ENCODE peak calls at places on chromosomes 16 and 17, in five cellular contexts. One of them, this sample, is unnamed.

GRCh38 chr16:4032768-4033167 is 83.5 kb downstream of the ADCY9 start:
- DNase-seq in colonic mucosa: peak; percentile 84
- DNase-seq in cardiac muscle cell: peak; percentile 16
- DNase-seq in lung: peak; percentile 46
- DNase-seq in osteoblast: peak; percentile 86
- DNase-seq in this sample: no peak

GRCh38 chr16:997440-998051 is 16.0 kb downstream of the SOX8 start:
- DNase-seq in colonic mucosa: no peak
- DNase-seq in cardiac muscle cell: peak; percentile 12
- DNase-seq in lung: peak; percentile 41
- DNase-seq in osteoblast: peak; percentile 96
- DNase-seq in this sample: peak; percentile 84

GRCh38 chr16:76676356-76676755 is 399.2 kb downstream of the CNTNAP4 start:
- DNase-seq in colonic mucosa: no peak
- DNase-seq in cardiac muscle cell: no peak
- DNase-seq in lung: no peak
- DNase-seq in osteoblast: no peak
- DNase-seq in this sample: no peak

GRCh38 chr17:69466905-69467630 is 52.6 kb downstream of the MAP2K6 start:
- DNase-seq in colonic mucosa: no peak
- DNase-seq in cardiac muscle cell: peak; percentile 58
- DNase-seq in lung: no peak
- DNase-seq in osteoblast: no peak
- DNase-seq in this sample: no peak

GRCh38 chr16:4477966-4478365 is 1.8 kb downstream of the HMOX2 start:
- DNase-seq in colonic mucosa: no peak
- DNase-seq in cardiac muscle cell: peak; percentile 57
- DNase-seq in lung: no peak
- DNase-seq in osteoblast: peak; percentile 93
- DNase-seq in this sample: no peak

GRCh38 chr17:77995146-77995852 is 36.8 kb downstream of the TNRC6C start:
- DNase-seq in colonic mucosa: no peak
- DNase-seq in cardiac muscle cell: no peak
- DNase-seq in lung: no peak
- DNase-seq in osteoblast: no peak
- DNase-seq in this sample: no peak

GRCh38 chr16:7074715-7075114 is 257.9 kb upstream of the RBFOX1 start:
- DNase-seq in colonic mucosa: no peak
- DNase-seq in cardiac muscle cell: no peak
- DNase-seq in lung: no peak
- DNase-seq in osteoblast: no peak
- DNase-seq in this sample: no peak

GRCh38 chr16:25257956-25258855 is 561 bp upstream of the ZKSCAN2 start:
- DNase-seq in colonic mucosa: peak; percentile 80
- DNase-seq in cardiac muscle cell: peak; percentile 91
- DNase-seq in lung: peak; percentile 82
- DNase-seq in osteoblast: no peak
- DNase-seq in this sample: peak; percentile 87

GRCh38 chr17:74305865-74306654 is 20.0 kb upstream of the KIF19 start:
- DNase-seq in colonic mucosa: no peak
- DNase-seq in cardiac muscle cell: no peak
- DNase-seq in lung: no peak
- DNase-seq in osteoblast: peak; percentile 39
- DNase-seq in this sample: peak; percentile 30

GRCh38 chr16:19113577-19114358 is at the start of gene ITPRIPL2:
- DNase-seq in colonic mucosa: peak; percentile 86
- DNase-seq in cardiac muscle cell: peak; percentile 97
- DNase-seq in lung: peak; percentile 91
- DNase-seq in osteoblast: peak; percentile 99
- DNase-seq in this sample: peak; percentile 48

GRCh38 chr17:44204453-44204882 is 4.8 kb upstream of the ATXN7L3 start:
- DNase-seq in colonic mucosa: no peak
- DNase-seq in cardiac muscle cell: peak; percentile 61
- DNase-seq in lung: no peak
- DNase-seq in osteoblast: peak; percentile 90
- DNase-seq in this sample: no peak

GRCh38 chr16:27628216-27628945 is 78.4 kb downstream of the KATNIP start:
- DNase-seq in colonic mucosa: peak; percentile 62
- DNase-seq in cardiac muscle cell: no peak
- DNase-seq in lung: no peak
- DNase-seq in osteoblast: no peak
- DNase-seq in this sample: peak; percentile 80

GRCh38 chr16:60491258-60491657 is 1545.0 kb downstream of the CDH8 start:
- DNase-seq in colonic mucosa: no peak
- DNase-seq in cardiac muscle cell: no peak
- DNase-seq in lung: no peak
- DNase-seq in osteoblast: no peak
- DNase-seq in this sample: no peak

GRCh38 chr17:17080181-17080631 is 37.9 kb downstream of the MPRIP start:
- DNase-seq in colonic mucosa: no peak
- DNase-seq in cardiac muscle cell: no peak
- DNase-seq in lung: no peak
- DNase-seq in osteoblast: no peak
- DNase-seq in this sample: no peak

GRCh38 chr17:66493283-66494019 is 191.0 kb downstream of the PRKCA start:
- DNase-seq in colonic mucosa: no peak
- DNase-seq in cardiac muscle cell: peak; percentile 83
- DNase-seq in lung: no peak
- DNase-seq in osteoblast: no peak
- DNase-seq in this sample: no peak

GRCh38 chr16:71537643-71538042 is 11.4 kb downstream of the CHST4 start:
- DNase-seq in colonic mucosa: peak; percentile 44
- DNase-seq in cardiac muscle cell: peak; percentile 57
- DNase-seq in lung: peak; percentile 33
- DNase-seq in osteoblast: no peak
- DNase-seq in this sample: no peak

GRCh38 chr17:61393904-61394629 is 5.6 kb upstream of the TBX2 start:
- DNase-seq in colonic mucosa: no peak
- DNase-seq in cardiac muscle cell: peak; percentile 36
- DNase-seq in lung: no peak
- DNase-seq in osteoblast: no peak
- DNase-seq in this sample: peak; percentile 86

GRCh38 chr16:54280751-54281150 is 5.8 kb downstream of the IRX3 start:
- DNase-seq in colonic mucosa: no peak
- DNase-seq in cardiac muscle cell: peak; percentile 21
- DNase-seq in lung: no peak
- DNase-seq in osteoblast: peak; percentile 96
- DNase-seq in this sample: no peak

GRCh38 chr16:88065747-88066142 is 114.5 kb downstream of the BANP start:
- DNase-seq in colonic mucosa: no peak
- DNase-seq in cardiac muscle cell: no peak
- DNase-seq in lung: no peak
- DNase-seq in osteoblast: peak; percentile 59
- DNase-seq in this sample: no peak

GRCh38 chr16:87724490-87725291 is 41.1 kb downstream of the KLHDC4 start:
- DNase-seq in colonic mucosa: no peak
- DNase-seq in cardiac muscle cell: no peak
- DNase-seq in lung: no peak
- DNase-seq in osteoblast: no peak
- DNase-seq in this sample: no peak

GRCh38 chr16:19694989-19695388 is 23.0 kb downstream of the KNOP1 start:
- DNase-seq in colonic mucosa: no peak
- DNase-seq in cardiac muscle cell: no peak
- DNase-seq in lung: no peak
- DNase-seq in osteoblast: peak; percentile 83
- DNase-seq in this sample: no peak

GRCh38 chr16:61879306-61879705 is 156.9 kb downstream of the CDH8 start:
- DNase-seq in colonic mucosa: no peak
- DNase-seq in cardiac muscle cell: no peak
- DNase-seq in lung: no peak
- DNase-seq in osteoblast: no peak
- DNase-seq in this sample: peak; percentile 17

GRCh38 chr17:37160940-37161339 is 212.2 kb downstream of the AATF start:
- DNase-seq in colonic mucosa: no peak
- DNase-seq in cardiac muscle cell: peak; percentile 62
- DNase-seq in lung: no peak
- DNase-seq in osteoblast: no peak
- DNase-seq in this sample: no peak

GRCh38 chr17:82212331-82213250 is at the start of gene CCDC57:
- DNase-seq in colonic mucosa: peak; percentile 78
- DNase-seq in cardiac muscle cell: peak; percentile 89
- DNase-seq in lung: peak; percentile 79
- DNase-seq in osteoblast: peak; percentile 99
- DNase-seq in this sample: peak; percentile 94
- H3K4me1 ChIP-seq in colonic mucosa: peaks cover 9% of the 10 kb centered on the region
- H3K4me1 ChIP-seq in cardiac muscle cell: peaks cover 6% of the 10 kb centered on the region
- H3K4me1 ChIP-seq in lung: no peaks in the 10 kb centered on the region
- H3K4me1 ChIP-seq in osteoblast: peaks cover 35% of the 10 kb centered on the region
- H3K4me1 ChIP-seq in this sample: peaks cover 19% of the 10 kb centered on the region

GRCh38 chr16:69935278-69935711 is 15.8 kb upstream of the CLEC18A start:
- DNase-seq in colonic mucosa: no peak
- DNase-seq in cardiac muscle cell: no peak
- DNase-seq in lung: no peak
- DNase-seq in osteoblast: peak; percentile 68
- DNase-seq in this sample: no peak

GRCh38 chr16:69935740-69936139 is 15.4 kb upstream of the CLEC18A start:
- DNase-seq in colonic mucosa: no peak
- DNase-seq in cardiac muscle cell: no peak
- DNase-seq in lung: no peak
- DNase-seq in osteoblast: peak; percentile 31
- DNase-seq in this sample: no peak

GRCh38 chr16:69937465-69937951 is 13.6 kb upstream of the CLEC18A start:
- DNase-seq in colonic mucosa: no peak
- DNase-seq in cardiac muscle cell: no peak
- DNase-seq in lung: no peak
- DNase-seq in osteoblast: peak; percentile 88
- DNase-seq in this sample: no peak

GRCh38 chr16:69936751-69937211 is 14.4 kb upstream of the CLEC18A start:
- DNase-seq in colonic mucosa: no peak
- DNase-seq in cardiac muscle cell: no peak
- DNase-seq in lung: no peak
- DNase-seq in osteoblast: peak; percentile 65
- DNase-seq in this sample: no peak

DNA sequence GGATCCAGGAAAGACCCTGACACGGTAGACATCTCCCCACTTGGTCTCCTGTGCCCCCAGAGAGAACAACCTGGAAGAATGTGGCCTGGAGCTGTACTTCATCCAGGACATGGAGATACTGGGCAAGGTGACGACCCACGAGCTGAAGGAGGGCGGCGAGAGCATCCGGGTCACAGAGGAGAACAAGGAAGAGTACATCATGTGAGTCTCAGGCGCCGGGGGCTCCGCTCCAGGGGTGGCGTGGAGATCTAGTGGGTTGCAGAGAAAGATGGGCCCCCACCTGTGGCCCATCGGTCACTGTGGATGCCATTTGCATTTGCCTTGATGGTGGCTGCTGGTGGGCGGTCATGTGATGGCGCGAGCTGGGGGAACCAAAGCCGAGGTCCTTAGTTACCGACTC is 14.9 kb upstream of the CLEC18A start:
- DNase-seq in colonic mucosa: no peak
- DNase-seq in cardiac muscle cell: no peak
- DNase-seq in lung: no peak
- DNase-seq in osteoblast: peak; percentile 39
- DNase-seq in this sample: no peak
- H3K4me1 ChIP-seq in colonic mucosa: no peaks in the 10 kb centered on the region
- H3K4me1 ChIP-seq in cardiac muscle cell: peaks cover 4% of the 10 kb centered on the region
- H3K4me1 ChIP-seq in lung: no peaks in the 10 kb centered on the region
- H3K4me1 ChIP-seq in osteoblast: no peaks in the 10 kb centered on the region
- H3K4me1 ChIP-seq in this sample: no peaks in the 10 kb centered on the region

GRCh38 chr17:4505187-4505586 is 6.5 kb downstream of the SPNS2 start:
- DNase-seq in colonic mucosa: no peak
- DNase-seq in cardiac muscle cell: no peak
- DNase-seq in lung: no peak
- DNase-seq in osteoblast: no peak
- DNase-seq in this sample: no peak
- H3K4me1 ChIP-seq in colonic mucosa: no peaks in the 10 kb centered on the region
- H3K4me1 ChIP-seq in cardiac muscle cell: no peaks in the 10 kb centered on the region
- H3K4me1 ChIP-seq in lung: no peaks in the 10 kb centered on the region
- H3K4me1 ChIP-seq in osteoblast: peaks cover 5% of the 10 kb centered on the region
- H3K4me1 ChIP-seq in this sample: no peaks in the 10 kb centered on the region

GRCh38 chr16:84715854-84716253 is 16.1 kb downstream of the USP10 start:
- DNase-seq in colonic mucosa: no peak
- DNase-seq in cardiac muscle cell: no peak
- DNase-seq in lung: no peak
- DNase-seq in osteoblast: no peak
- DNase-seq in this sample: no peak
- H3K4me1 ChIP-seq in colonic mucosa: no peaks in the 10 kb centered on the region
- H3K4me1 ChIP-seq in cardiac muscle cell: peaks cover 21% of the 10 kb centered on the region
- H3K4me1 ChIP-seq in lung: peaks cover 18% of the 10 kb centered on the region
- H3K4me1 ChIP-seq in osteoblast: peaks cover 5% of the 10 kb centered on the region
- H3K4me1 ChIP-seq in this sample: no peaks in the 10 kb centered on the region

GRCh38 chr17:9292563-9292941 is 271.2 kb downstream of the NTN1 start:
- DNase-seq in colonic mucosa: no peak
- DNase-seq in cardiac muscle cell: no peak
- DNase-seq in lung: no peak
- DNase-seq in osteoblast: no peak
- DNase-seq in this sample: no peak

GRCh38 chr17:9294661-9295210 is 273.4 kb downstream of the NTN1 start:
- DNase-seq in colonic mucosa: no peak
- DNase-seq in cardiac muscle cell: no peak
- DNase-seq in lung: no peak
- DNase-seq in osteoblast: no peak
- DNase-seq in this sample: no peak

GRCh38 chr17:9287301-9287700 is 266.0 kb downstream of the NTN1 start:
- DNase-seq in colonic mucosa: no peak
- DNase-seq in cardiac muscle cell: no peak
- DNase-seq in lung: no peak
- DNase-seq in osteoblast: no peak
- DNase-seq in this sample: no peak

GRCh38 chr17:9291912-9292562 is 270.7 kb downstream of the NTN1 start:
- DNase-seq in colonic mucosa: peak; percentile 51
- DNase-seq in cardiac muscle cell: peak; percentile 20
- DNase-seq in lung: no peak
- DNase-seq in osteoblast: peak; percentile 87
- DNase-seq in this sample: peak; percentile 59

DNA sequence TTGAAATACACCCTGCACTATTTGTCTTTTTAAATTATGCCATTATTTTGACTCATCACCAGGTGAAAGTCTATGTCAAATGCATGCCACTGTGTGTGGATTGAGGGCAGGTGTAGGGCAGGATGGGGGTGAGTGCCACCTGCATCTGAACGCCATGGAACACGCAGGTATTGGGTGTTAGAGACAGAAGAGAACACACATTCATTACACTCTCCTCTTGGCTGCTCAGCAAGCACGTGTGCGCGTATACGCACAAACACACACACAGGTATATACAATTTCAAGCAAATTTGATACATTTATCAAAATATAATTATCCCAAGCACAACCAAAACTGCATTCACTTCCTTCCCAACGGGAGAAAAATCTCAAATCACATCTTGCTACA is 268.9 kb downstream of the NTN1 start:
- DNase-seq in colonic mucosa: no peak
- DNase-seq in cardiac muscle cell: no peak
- DNase-seq in lung: no peak
- DNase-seq in osteoblast: no peak
- DNase-seq in this sample: no peak
- H3K4me1 ChIP-seq in colonic mucosa: no peaks in the 10 kb centered on the region
- H3K4me1 ChIP-seq in cardiac muscle cell: no peaks in the 10 kb centered on the region
- H3K4me1 ChIP-seq in lung: no peaks in the 10 kb centered on the region
- H3K4me1 ChIP-seq in osteoblast: peaks cover 6% of the 10 kb centered on the region
- H3K4me1 ChIP-seq in this sample: no peaks in the 10 kb centered on the region

GRCh38 chr16:30619643-30620042 is 9.5 kb upstream of the ZNF689 start:
- DNase-seq in colonic mucosa: no peak
- DNase-seq in cardiac muscle cell: no peak
- DNase-seq in lung: no peak
- DNase-seq in osteoblast: no peak
- DNase-seq in this sample: no peak
- H3K4me1 ChIP-seq in colonic mucosa: no peaks in the 10 kb centered on the region
- H3K4me1 ChIP-seq in cardiac muscle cell: peaks cover 8% of the 10 kb centered on the region
- H3K4me1 ChIP-seq in lung: no peaks in the 10 kb centered on the region
- H3K4me1 ChIP-seq in osteoblast: peaks cover 10% of the 10 kb centered on the region
- H3K4me1 ChIP-seq in this sample: peaks cover 14% of the 10 kb centered on the region

GRCh38 chr17:57215317-57215716 is 41.0 kb upstream of the MSI2 start:
- DNase-seq in colonic mucosa: no peak
- DNase-seq in cardiac muscle cell: peak; percentile 4
- DNase-seq in lung: no peak
- DNase-seq in osteoblast: no peak
- DNase-seq in this sample: no peak
- H3K4me1 ChIP-seq in colonic mucosa: no peaks in the 10 kb centered on the region
- H3K4me1 ChIP-seq in cardiac muscle cell: no peaks in the 10 kb centered on the region
- H3K4me1 ChIP-seq in lung: no peaks in the 10 kb centered on the region
- H3K4me1 ChIP-seq in osteoblast: peaks cover 7% of the 10 kb centered on the region
- H3K4me1 ChIP-seq in this sample: peaks cover 16% of the 10 kb centered on the region